ENCODE peak calls at places on chromosomes 11 and 22, in nine cellular contexts. V is heart right ventricle, A is upper lobe of right lung, J is PC-3, K is A549, N is Panc1, S is fibroblast of lung, U is H1, D is uterus. F is an unnamed sample.

GRCh38 chr22:38292694-38293093 is 19.9 kb upstream of the TMEM184B start:
- DNase-seq in V (no peak), A (no peak), K (no peak), U (no peak), D (no peak), J (no peak), N (no peak), S (no peak), F (no peak)

GRCh38 chr11:45569776-45570175 is 95.6 kb downstream of the CHST1 start:
- DNase-seq in V (no peak), S (no peak), J (no peak), D (no peak), K (no peak), N (no peak), A (no peak), U (no peak), F (no peak)

GRCh38 chr11:121055076-121055475 is 31.2 kb downstream of the TBCEL start:
- DNase-seq in V (no peak), S (no peak), K (no peak), U (no peak), J (no peak), D (no peak), N (no peak), A (no peak), F (no peak)

GRCh38 chr11:38819986-38820385 is 2221.9 kb upstream of the RAG2 start:
- DNase-seq in D (no peak), N (no peak), V (no peak), U (no peak), K (no peak), S (no peak), J (no peak), A (no peak), F (no peak)

GRCh38 chr11:69947059-69947771 is 128.0 kb upstream of the FGF3 start:
- DNase-seq in K (no peak), S (no peak), A (peak; percentile 6), D (no peak), U (no peak), N (no peak), J (peak; percentile 30), V (no peak), F (no peak)

GRCh38 chr22:17638182-17638431 is 450 bp upstream of the BCL2L13 start:
- DNase-seq in K (peak; percentile 33), D (no peak), V (no peak), N (no peak), A (no peak), S (no peak), J (no peak), U (no peak), F (no peak)

GRCh38 chr11:133705873-133706272 is 139.4 kb downstream of the SPATA19 start:
- DNase-seq in A (no peak), V (no peak), U (no peak), D (no peak), N (no peak), J (no peak), S (no peak), K (no peak), F (no peak)

GRCh38 chr22:49521787-49522224 is 305.9 kb downstream of the BRD1 start:
- DNase-seq in K (no peak), N (no peak), J (no peak), A (no peak), S (no peak), V (no peak), D (no peak), U (no peak), F (no peak)

GRCh38 chr22:35517769-35518530 is 22.7 kb upstream of the RASD2 start:
- DNase-seq in S (peak; percentile 26), J (peak; percentile 44), V (no peak), D (no peak), A (no peak), U (no peak), N (no peak), K (no peak), F (no peak)

GRCh38 chr11:14119357-14119756 is 156.8 kb downstream of the SPON1 start:
- DNase-seq in S (no peak), U (no peak), V (no peak), K (no peak), D (no peak), N (no peak), A (no peak), J (peak; percentile 17), F (no peak)

GRCh38 chr11:12019337-12019736 is 10.9 kb upstream of the DKK3 start:
- DNase-seq in S (peak; percentile 96), A (no peak), N (no peak), J (no peak), U (no peak), V (no peak), D (no peak), K (no peak), F (peak; percentile 97)

GRCh38 chr11:78181155-78181554 is 7.3 kb downstream of the KCTD21 start:
- DNase-seq in S (no peak), V (no peak), D (no peak), J (no peak), U (no peak), A (no peak), K (no peak), N (no peak), F (no peak)

GRCh38 chr22:43955883-43956286 is 643 bp downstream of the SAMM50 start:
- DNase-seq in K (no peak), A (no peak), S (peak; percentile 25), U (no peak), J (no peak), D (no peak), N (no peak), V (no peak), F (peak; percentile 16)

GRCh38 chr11:118180300-118180703 is 3.9 kb upstream of the SCN2B start:
- DNase-seq in S (peak; percentile 23), N (no peak), V (peak; percentile 86), J (no peak), A (no peak), U (no peak), K (no peak), D (peak; percentile 70), F (peak; percentile 6)

GRCh38 chr11:128568166-128568778 is 19.1 kb downstream of the ETS1 start:
- DNase-seq in U (no peak), A (no peak), K (no peak), S (no peak), J (no peak), V (peak; percentile 70), D (no peak), N (no peak), F (no peak)

DNA sequence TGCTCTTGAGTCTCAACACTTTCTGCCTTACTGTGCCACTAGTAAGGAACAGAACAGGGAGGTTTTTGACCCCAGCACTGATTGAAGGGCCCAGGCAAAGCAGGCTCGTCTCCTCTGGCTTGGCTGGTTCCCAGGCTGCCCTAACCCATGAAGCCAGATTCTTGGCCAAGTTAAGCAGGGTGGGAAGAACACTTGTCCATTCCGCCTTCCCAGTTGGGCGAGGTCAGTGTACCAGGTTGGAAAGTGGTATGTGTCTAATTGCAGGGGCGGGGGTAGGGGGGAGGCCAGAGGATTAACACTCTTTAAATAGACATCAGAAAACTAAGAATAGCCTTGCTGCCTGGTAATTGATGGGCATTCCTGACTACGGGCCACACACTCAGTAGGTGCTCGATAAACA is 14.4 kb downstream of the TIMP3 start:
- DNase-seq in N (no peak), S (no peak), V (no peak), K (no peak), J (no peak), U (no peak), D (no peak), A (no peak), F (no peak)
- TF ChIP-seq CTCF in N (no peak), S (no peak), V (no peak), K (no peak), J (no peak), U (no peak), D (no peak), A (no peak), F (no peak)

DNA sequence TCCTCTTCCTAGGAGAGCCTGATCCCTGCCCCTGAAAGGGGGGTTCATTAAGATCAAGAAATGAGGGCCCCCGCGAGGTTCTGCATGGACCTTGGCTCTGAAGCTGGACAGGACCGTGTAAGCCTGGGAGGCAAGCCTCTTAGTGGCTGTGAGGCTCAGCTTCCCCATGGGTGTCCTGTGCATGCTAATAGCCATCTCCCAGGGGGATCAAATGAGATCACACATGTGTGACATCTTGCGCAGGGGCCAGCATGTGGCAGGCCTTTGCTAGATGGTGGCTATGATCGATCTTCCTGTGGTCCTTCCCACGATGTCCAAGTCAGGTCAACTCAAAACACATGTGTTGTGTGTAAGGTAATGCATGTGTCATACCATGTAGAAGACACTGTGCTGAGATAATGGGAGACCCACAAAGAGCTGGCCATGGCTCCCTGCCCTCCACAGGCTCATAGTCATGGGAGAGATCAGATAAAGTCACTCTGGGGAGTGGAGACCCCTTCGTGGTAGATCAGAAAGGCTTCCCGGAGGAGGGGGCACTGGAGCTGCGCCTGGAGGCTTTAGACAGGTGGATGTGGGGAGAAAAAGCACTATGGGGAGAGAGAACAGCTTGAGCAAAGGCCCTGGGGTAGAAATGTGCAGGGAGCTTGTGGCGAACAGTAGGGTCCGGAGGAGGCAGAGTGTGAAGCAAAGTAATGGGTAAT is 3.7 kb downstream of the RAC2 start:
- DNase-seq in V (no peak), N (no peak), A (no peak), S (no peak), K (no peak), U (no peak), D (no peak), J (no peak), F (no peak)
- H3K4me1 ChIP-seq in V (no peaks in the 10 kb centered on the region), N (peaks cover 4% of the 10 kb centered on the region), A (peaks cover 6% of the 10 kb centered on the region), S (peaks cover 9% of the 10 kb centered on the region), K (peaks cover 3% of the 10 kb centered on the region), U (peaks cover 2% of the 10 kb centered on the region), D (no peaks in the 10 kb centered on the region), J (peaks cover 18% of the 10 kb centered on the region), F (peaks cover 32% of the 10 kb centered on the region)

GRCh38 chr11:76793834-76794291 is 10.7 kb downstream of the TSKU start:
- DNase-seq in K (peak; percentile 9), A (no peak), S (no peak), U (no peak), J (no peak), D (peak; percentile 14), N (no peak), V (no peak), F (no peak)

GRCh38 chr11:76793391-76793811 is 10.2 kb downstream of the TSKU start:
- DNase-seq in V (no peak), S (no peak), N (no peak), A (no peak), U (no peak), J (no peak), K (peak; percentile 7), D (peak; percentile 22), F (no peak)

GRCh38 chr11:76792505-76793264 is 9.5 kb downstream of the TSKU start:
- DNase-seq in J (no peak), V (no peak), U (no peak), D (peak; percentile 14), K (peak; percentile 5), S (no peak), A (no peak), N (no peak), F (no peak)

GRCh38 chr11:76790251-76790650 is 7.1 kb downstream of the TSKU start:
- DNase-seq in A (no peak), S (no peak), U (no peak), V (no peak), J (no peak), K (no peak), D (peak; percentile 5), N (no peak), F (no peak)

GRCh38 chr11:76791861-76792260 is 8.7 kb downstream of the TSKU start:
- DNase-seq in J (peak; percentile 58), N (no peak), U (no peak), S (peak; percentile 79), V (no peak), D (peak; percentile 48), K (no peak), A (no peak), F (peak; percentile 73)
- H3K27ac ChIP-seq in J (no peak overlapping the region), N (no peak overlapping the region), U (no peak overlapping the region), S (no peak overlapping the region), V (no peak overlapping the region), D (no peak overlapping the region), K (peak overlapping the region; percentile 98), A (no peak overlapping the region), F (peak overlapping the region; percentile 58)

GRCh38 chr11:44456544-44457270 is 108.8 kb upstream of the CD82 start:
- DNase-seq in V (no peak), A (no peak), K (peak; percentile 54), D (no peak), N (no peak), J (peak; percentile 24), U (no peak), S (no peak), F (no peak)
- TF ChIP-seq CTCF in V (peak; percentile 50), A (peak; percentile 27), K (peak; percentile 27), D (no peak), N (peak; percentile 77), J (peak; percentile 63), U (peak; percentile 75), S (no peak), F (no peak)

F was measured in astrocyte.